ENCODE peak calls at places on chromosomes 1 and 21, in four cellular contexts. V is mesendoderm, A is neuronal stem cell, C is H9. K is an unnamed sample.

GRCh38 chr1:246689409-246689997 is 34.7 kb upstream of the SCCPDH start:
- DNase-seq in V (peak; percentile 64), A (peak; percentile 46), C (peak; percentile 72), K (peak; percentile 66)

GRCh38 chr21:15687208-15687607 is 42.6 kb upstream of the USP25 start:
- DNase-seq in V (no peak), A (no peak), C (no peak), K (peak; percentile 74)

GRCh38 chr1:59814901-59815825 is at the start of gene HOOK1:
- DNase-seq in C (no peak), V (peak; percentile 28), A (peak; percentile 14), K (no peak)

GRCh38 chr1:95043141-95043980 is 29.4 kb downstream of the ALG14 start:
- DNase-seq in V (peak; percentile 93), A (peak; percentile 82), C (peak; percentile 86), K (peak; percentile 86)

GRCh38 chr21:42107177-42107880 is 36.2 kb downstream of the UMODL1 start:
- DNase-seq in C (peak; percentile 56), A (no peak), V (peak; percentile 46), K (no peak)

GRCh38 chr1:100502052-100502792 is 35.7 kb upstream of the GPR88 start:
- DNase-seq in V (no peak), C (no peak), A (no peak), K (peak; percentile 23)

GRCh38 chr1:46102769-46103476 is 29.5 kb downstream of the PIK3R3 start:
- DNase-seq in A (no peak), V (no peak), C (no peak), K (peak; percentile 29)

GRCh38 chr1:38336961-38337360 is 290.4 kb upstream of the POU3F1 start:
- DNase-seq in C (no peak), A (no peak), V (no peak), K (no peak)

GRCh38 chr1:61221642-61222041 is 139.3 kb downstream of the NFIA start:
- DNase-seq in V (no peak), C (no peak), A (no peak), K (peak; percentile 4)

GRCh38 chr1:7962011-7962335 is 462 bp downstream of the PARK7 start:
- DNase-seq in V (no peak), C (no peak), A (no peak), K (no peak)

GRCh38 chr1:7960867-7961198 is 678 bp upstream of the PARK7 start:
- DNase-seq in C (no peak), V (no peak), A (no peak), K (no peak)

GRCh38 chr1:7960165-7960564 is 1.3 kb upstream of the PARK7 start:
- DNase-seq in V (no peak), C (no peak), A (no peak), K (no peak)

GRCh38 chr1:7962636-7963377 is 1.3 kb downstream of the PARK7 start:
- DNase-seq in V (no peak), C (no peak), A (no peak), K (peak; percentile 8)

DNA sequence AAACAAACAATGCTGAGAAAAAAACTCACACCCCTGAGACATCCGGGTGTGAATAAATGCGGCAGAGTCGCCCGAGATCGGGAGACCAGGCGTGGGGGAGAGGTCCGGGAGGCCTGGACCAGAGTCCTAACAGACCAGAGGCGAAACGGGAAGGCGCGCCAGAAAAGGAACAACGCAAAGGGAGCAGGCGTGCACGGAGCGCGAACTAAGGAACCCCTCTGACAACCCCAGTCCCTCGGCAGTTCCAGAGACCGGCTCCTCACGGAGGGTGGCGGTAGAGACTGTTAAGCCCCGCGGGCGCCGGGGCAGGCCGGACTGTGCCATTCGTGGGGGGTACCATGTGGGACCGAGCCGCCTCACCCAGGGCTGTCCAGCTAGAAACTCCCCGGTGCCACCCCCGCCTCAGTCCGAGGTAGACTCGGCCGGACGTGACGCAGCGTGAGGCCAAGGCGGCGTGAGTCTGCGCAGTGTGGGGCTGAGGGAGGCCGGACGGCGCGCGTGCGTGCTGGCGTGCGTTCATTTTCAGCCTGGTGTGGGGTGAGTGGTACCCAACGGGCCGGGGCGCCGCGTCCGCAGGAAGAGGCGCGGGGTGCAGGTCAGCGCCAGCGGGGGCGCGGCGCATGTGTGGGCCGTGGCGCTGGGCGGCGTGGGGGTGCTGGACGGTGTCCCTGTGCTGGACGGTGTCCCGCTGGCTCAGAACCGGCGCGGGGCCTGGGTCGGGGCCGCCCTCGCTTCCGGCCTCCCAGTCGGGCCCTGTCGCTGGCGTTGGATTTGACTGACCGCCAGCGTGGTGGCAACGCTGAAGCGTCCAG is at the start of gene PARK7:
- DNase-seq in C (peak; percentile 99), A (peak; percentile 99), V (peak; percentile 100), K (peak; percentile 99)
- H4K8ac ChIP-seq in C (no peak within 1 kb of the TSS), A (no peak within 1 kb of the TSS), V (no peak within 1 kb of the TSS), K (peak within 1 kb of the TSS; percentile 78)

GRCh38 chr1:17565551-17565971 is 26.1 kb downstream of the ARHGEF10L start:
- DNase-seq in C (no peak), V (peak; percentile 74), A (no peak), K (no peak)
- H4K8ac ChIP-seq in C (no peak overlapping the region), V (no peak overlapping the region), A (no peak overlapping the region), K (no peak overlapping the region)

GRCh38 chr1:167501513-167502191 is 16.7 kb downstream of the CD247 start:
- DNase-seq in C (no peak), A (no peak), V (no peak), K (no peak)
- H4K8ac ChIP-seq in C (no peak overlapping the region), A (no peak overlapping the region), V (no peak overlapping the region), K (no peak overlapping the region)

GRCh38 chr1:201536542-201536941 is 2.4 kb upstream of the NAV1 start:
- DNase-seq in C (no peak), A (no peak), V (no peak), K (peak; percentile 92)

GRCh38 chr1:201533836-201534235 is 5.1 kb upstream of the NAV1 start:
- DNase-seq in A (no peak), V (no peak), C (no peak), K (no peak)

GRCh38 chr1:201535778-201536245 is 3.1 kb upstream of the NAV1 start:
- DNase-seq in C (no peak), A (no peak), V (no peak), K (no peak)

GRCh38 chr1:201537028-201537427 is 1.9 kb upstream of the NAV1 start:
- DNase-seq in A (no peak), C (no peak), V (no peak), K (no peak)

DNA sequence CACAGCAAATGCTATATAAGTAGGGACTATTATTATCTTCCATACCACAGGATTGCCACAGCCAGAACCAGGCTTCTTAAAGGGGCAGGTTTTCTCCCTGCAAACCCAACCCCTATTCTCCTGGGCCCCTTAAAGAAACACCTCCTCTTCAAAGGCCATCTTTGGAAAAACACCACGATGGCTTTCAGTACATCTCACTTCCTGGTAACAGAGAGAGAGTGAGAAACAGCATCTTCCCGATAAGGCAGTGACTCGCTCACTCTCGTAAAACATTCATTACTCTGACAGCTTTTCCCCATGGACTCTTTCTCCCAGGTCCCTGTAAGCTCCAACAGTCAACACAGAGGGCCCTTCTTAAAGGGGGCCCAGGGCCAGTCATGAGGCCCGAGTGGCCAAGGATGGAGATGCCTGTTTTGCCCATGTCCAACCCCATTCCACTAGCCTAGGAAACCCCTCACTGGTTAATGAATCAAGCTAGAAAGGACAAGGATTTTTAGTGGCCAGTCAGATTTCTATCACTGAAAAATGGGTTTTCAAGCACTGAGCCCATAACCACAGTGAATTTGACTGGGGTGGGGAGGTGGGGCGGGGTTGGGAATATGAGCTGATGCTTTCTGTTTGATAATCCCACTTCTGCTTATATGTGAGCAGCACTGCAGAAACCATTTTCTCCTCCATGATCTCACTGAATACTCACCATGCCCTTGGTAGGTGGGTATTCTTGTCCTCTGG is 3.7 kb upstream of the NAV1 start:
- DNase-seq in C (no peak), A (no peak), V (no peak), K (peak; percentile 68)
- H4K8ac ChIP-seq in C (no peak overlapping the region), A (no peak overlapping the region), V (no peak overlapping the region), K (peak overlapping the region; percentile 9)

K was measured in IMR-90.